ENCODE peak calls at places on chromosome 14, in nine cellular contexts. One of them, this sample, is unnamed.

GRCh38 chr14:100620437-100621100 is 33.4 kb upstream of the BEGAIN start:
- DNase-seq in endodermal cell: peak; percentile 23
- DNase-seq in adrenal gland: no peak
- DNase-seq in fibroblast of lung: no peak
- DNase-seq in BE2C: peak; percentile 79
- DNase-seq in IMR-90: no peak
- DNase-seq in mammary epithelial cell: no peak
- DNase-seq in PC-3: no peak
- DNase-seq in suprapubic skin: peak; percentile 42
- DNase-seq in this sample: no peak

GRCh38 chr14:105203057-105203494 is 22.0 kb upstream of the NUDT14 start:
- DNase-seq in endodermal cell: peak; percentile 93
- DNase-seq in adrenal gland: peak; percentile 78
- DNase-seq in fibroblast of lung: peak; percentile 55
- DNase-seq in BE2C: peak; percentile 86
- DNase-seq in IMR-90: peak; percentile 58
- DNase-seq in mammary epithelial cell: peak; percentile 28
- DNase-seq in PC-3: peak; percentile 81
- DNase-seq in suprapubic skin: peak; percentile 89
- DNase-seq in this sample: peak; percentile 83

GRCh38 chr14:96363751-96364336 is 518 bp downstream of the GSKIP start:
- DNase-seq in endodermal cell: peak; percentile 81
- DNase-seq in adrenal gland: peak; percentile 50
- DNase-seq in fibroblast of lung: peak; percentile 57
- DNase-seq in BE2C: peak; percentile 24
- DNase-seq in IMR-90: peak; percentile 31
- DNase-seq in mammary epithelial cell: peak; percentile 63
- DNase-seq in PC-3: peak; percentile 48
- DNase-seq in suprapubic skin: peak; percentile 74
- DNase-seq in this sample: no peak

GRCh38 chr14:52049721-52050588 is 18.9 kb downstream of the NID2 start:
- DNase-seq in endodermal cell: no peak
- DNase-seq in adrenal gland: no peak
- DNase-seq in fibroblast of lung: no peak
- DNase-seq in BE2C: no peak
- DNase-seq in IMR-90: no peak
- DNase-seq in mammary epithelial cell: no peak
- DNase-seq in PC-3: no peak
- DNase-seq in suprapubic skin: no peak
- DNase-seq in this sample: no peak

GRCh38 chr14:55127491-55127951 is 1.5 kb upstream of the LGALS3 start:
- DNase-seq in endodermal cell: no peak
- DNase-seq in adrenal gland: peak; percentile 55
- DNase-seq in fibroblast of lung: peak; percentile 83
- DNase-seq in BE2C: no peak
- DNase-seq in IMR-90: peak; percentile 39
- DNase-seq in mammary epithelial cell: peak; percentile 88
- DNase-seq in PC-3: peak; percentile 99
- DNase-seq in suprapubic skin: no peak
- DNase-seq in this sample: peak; percentile 56

GRCh38 chr14:97657609-97658008 is 860.4 kb downstream of the VRK1 start:
- DNase-seq in endodermal cell: no peak
- DNase-seq in adrenal gland: no peak
- DNase-seq in fibroblast of lung: no peak
- DNase-seq in BE2C: no peak
- DNase-seq in IMR-90: no peak
- DNase-seq in mammary epithelial cell: no peak
- DNase-seq in PC-3: no peak
- DNase-seq in suprapubic skin: no peak
- DNase-seq in this sample: no peak

GRCh38 chr14:38209572-38210159 is 2.0 kb downstream of the SSTR1 start:
- DNase-seq in endodermal cell: no peak
- DNase-seq in adrenal gland: no peak
- DNase-seq in fibroblast of lung: peak; percentile 11
- DNase-seq in BE2C: no peak
- DNase-seq in IMR-90: no peak
- DNase-seq in mammary epithelial cell: no peak
- DNase-seq in PC-3: no peak
- DNase-seq in suprapubic skin: no peak
- DNase-seq in this sample: no peak

GRCh38 chr14:90575336-90575735 is 178.5 kb downstream of the CALM1 start:
- DNase-seq in endodermal cell: no peak
- DNase-seq in adrenal gland: no peak
- DNase-seq in fibroblast of lung: no peak
- DNase-seq in BE2C: no peak
- DNase-seq in IMR-90: no peak
- DNase-seq in mammary epithelial cell: no peak
- DNase-seq in PC-3: no peak
- DNase-seq in suprapubic skin: no peak
- DNase-seq in this sample: no peak

GRCh38 chr14:99347561-99347960 is 75.6 kb upstream of the BCL11B start:
- DNase-seq in endodermal cell: peak; percentile 33
- DNase-seq in adrenal gland: no peak
- DNase-seq in fibroblast of lung: no peak
- DNase-seq in BE2C: no peak
- DNase-seq in IMR-90: no peak
- DNase-seq in mammary epithelial cell: no peak
- DNase-seq in PC-3: no peak
- DNase-seq in suprapubic skin: no peak
- DNase-seq in this sample: no peak

GRCh38 chr14:78170203-78170602 is at the start of gene NRXN3:
- DNase-seq in endodermal cell: peak; percentile 93
- DNase-seq in adrenal gland: no peak
- DNase-seq in fibroblast of lung: peak; percentile 10
- DNase-seq in BE2C: no peak
- DNase-seq in IMR-90: no peak
- DNase-seq in mammary epithelial cell: no peak
- DNase-seq in PC-3: no peak
- DNase-seq in suprapubic skin: no peak
- DNase-seq in this sample: no peak

GRCh38 chr14:99649219-99649618 is 4.3 kb downstream of the HHIPL1 start:
- DNase-seq in endodermal cell: no peak
- DNase-seq in adrenal gland: no peak
- DNase-seq in fibroblast of lung: peak; percentile 88
- DNase-seq in BE2C: no peak
- DNase-seq in IMR-90: peak; percentile 62
- DNase-seq in mammary epithelial cell: peak; percentile 30
- DNase-seq in PC-3: peak; percentile 20
- DNase-seq in suprapubic skin: no peak
- DNase-seq in this sample: no peak

GRCh38 chr14:95683793-95684192 is 2.4 kb upstream of the TCL1B start:
- DNase-seq in endodermal cell: peak; percentile 85
- DNase-seq in adrenal gland: peak; percentile 49
- DNase-seq in fibroblast of lung: no peak
- DNase-seq in BE2C: no peak
- DNase-seq in IMR-90: no peak
- DNase-seq in mammary epithelial cell: no peak
- DNase-seq in PC-3: peak; percentile 23
- DNase-seq in suprapubic skin: no peak
- DNase-seq in this sample: no peak

GRCh38 chr14:64147126-64147790 is 146.9 kb downstream of the ESR2 start:
- DNase-seq in endodermal cell: no peak
- DNase-seq in adrenal gland: no peak
- DNase-seq in fibroblast of lung: peak; percentile 70
- DNase-seq in BE2C: no peak
- DNase-seq in IMR-90: peak; percentile 71
- DNase-seq in mammary epithelial cell: no peak
- DNase-seq in PC-3: no peak
- DNase-seq in suprapubic skin: no peak
- DNase-seq in this sample: no peak

GRCh38 chr14:58171090-58171489 is 19.1 kb upstream of the ARMH4 start:
- DNase-seq in endodermal cell: peak; percentile 96
- DNase-seq in adrenal gland: peak; percentile 97
- DNase-seq in fibroblast of lung: peak; percentile 83
- DNase-seq in BE2C: peak; percentile 93
- DNase-seq in IMR-90: peak; percentile 82
- DNase-seq in mammary epithelial cell: peak; percentile 80
- DNase-seq in PC-3: peak; percentile 99
- DNase-seq in suprapubic skin: peak; percentile 83
- DNase-seq in this sample: peak; percentile 83

GRCh38 chr14:73786632-73786941 is 65.0 kb upstream of the PTGR2 start:
- DNase-seq in endodermal cell: peak; percentile 85
- DNase-seq in adrenal gland: peak; percentile 53
- DNase-seq in fibroblast of lung: peak; percentile 49
- DNase-seq in BE2C: peak; percentile 56
- DNase-seq in IMR-90: peak; percentile 40
- DNase-seq in mammary epithelial cell: peak; percentile 21
- DNase-seq in PC-3: peak; percentile 42
- DNase-seq in suprapubic skin: no peak
- DNase-seq in this sample: no peak

GRCh38 chr14:104360522-104360921 is 219.0 kb upstream of the C14orf180 start:
- DNase-seq in endodermal cell: peak; percentile 22
- DNase-seq in adrenal gland: peak; percentile 0
- DNase-seq in fibroblast of lung: no peak
- DNase-seq in BE2C: peak; percentile 16
- DNase-seq in IMR-90: no peak
- DNase-seq in mammary epithelial cell: no peak
- DNase-seq in PC-3: no peak
- DNase-seq in suprapubic skin: peak; percentile 44
- DNase-seq in this sample: no peak

GRCh38 chr14:55324812-55325211 is 53.6 kb downstream of the FBXO34 start:
- DNase-seq in endodermal cell: no peak
- DNase-seq in adrenal gland: no peak
- DNase-seq in fibroblast of lung: no peak
- DNase-seq in BE2C: no peak
- DNase-seq in IMR-90: no peak
- DNase-seq in mammary epithelial cell: no peak
- DNase-seq in PC-3: no peak
- DNase-seq in suprapubic skin: no peak
- DNase-seq in this sample: no peak

GRCh38 chr14:74612346-74613021 is 447 bp upstream of the LTBP2 start:
- DNase-seq in endodermal cell: peak; percentile 94
- DNase-seq in adrenal gland: peak; percentile 73
- DNase-seq in fibroblast of lung: peak; percentile 74
- DNase-seq in BE2C: peak; percentile 88
- DNase-seq in IMR-90: peak; percentile 72
- DNase-seq in mammary epithelial cell: peak; percentile 68
- DNase-seq in PC-3: peak; percentile 85
- DNase-seq in suprapubic skin: no peak
- DNase-seq in this sample: no peak

GRCh38 chr14:63200767-63201166 is 3.5 kb upstream of the RHOJ start:
- DNase-seq in endodermal cell: no peak
- DNase-seq in adrenal gland: no peak
- DNase-seq in fibroblast of lung: no peak
- DNase-seq in BE2C: no peak
- DNase-seq in IMR-90: peak; percentile 20
- DNase-seq in mammary epithelial cell: peak; percentile 69
- DNase-seq in PC-3: no peak
- DNase-seq in suprapubic skin: no peak
- DNase-seq in this sample: no peak

DNA sequence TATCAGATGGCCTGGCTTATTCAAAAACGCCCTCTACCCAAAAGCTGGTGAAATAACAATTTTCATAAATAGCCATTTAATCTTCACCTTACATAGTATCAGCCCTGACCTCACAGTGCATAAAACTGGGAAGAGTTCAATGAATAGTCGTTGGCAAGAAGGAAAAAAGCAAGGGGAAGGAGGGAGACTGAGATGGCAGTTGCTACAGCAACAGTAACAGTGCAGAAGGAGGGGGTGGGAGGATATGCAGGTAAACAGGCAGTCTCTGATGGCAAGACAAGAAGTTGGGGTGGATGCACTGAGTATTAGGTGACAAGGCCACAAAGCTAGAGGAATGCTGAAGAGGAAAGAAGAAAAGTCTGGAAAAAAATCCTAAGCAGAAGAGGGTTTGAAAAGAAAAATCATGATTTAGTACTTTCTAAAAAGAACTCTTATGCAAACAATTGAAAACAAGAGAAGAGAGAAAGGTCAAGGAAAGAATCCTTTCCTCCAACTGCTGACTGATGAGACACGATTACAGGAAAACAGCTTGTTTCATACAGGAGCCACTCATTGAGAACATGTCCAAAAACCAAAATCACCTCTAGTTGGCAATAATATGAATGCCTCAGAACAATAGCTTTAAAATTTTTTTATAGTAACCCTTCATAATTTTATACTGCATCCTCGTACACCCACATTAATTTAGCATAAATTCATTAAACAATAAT is 56.0 kb downstream of the DCAF5 start:
- DNase-seq in endodermal cell: no peak
- DNase-seq in adrenal gland: peak; percentile 42
- DNase-seq in fibroblast of lung: peak; percentile 28
- DNase-seq in BE2C: no peak
- DNase-seq in IMR-90: peak; percentile 22
- DNase-seq in mammary epithelial cell: no peak
- DNase-seq in PC-3: no peak
- DNase-seq in suprapubic skin: no peak
- DNase-seq in this sample: no peak
- H3K4me1 ChIP-seq in endodermal cell: peaks cover 24% of the 10 kb centered on the region
- H3K4me1 ChIP-seq in adrenal gland: peaks cover 69% of the 10 kb centered on the region
- H3K4me1 ChIP-seq in fibroblast of lung: peaks cover 14% of the 10 kb centered on the region
- H3K4me1 ChIP-seq in BE2C: no peaks in the 10 kb centered on the region
- H3K4me1 ChIP-seq in IMR-90: peaks cover 25% of the 10 kb centered on the region
- H3K4me1 ChIP-seq in mammary epithelial cell: peaks cover 29% of the 10 kb centered on the region
- H3K4me1 ChIP-seq in PC-3: peaks cover 16% of the 10 kb centered on the region
- H3K4me1 ChIP-seq in suprapubic skin: peaks cover 8% of the 10 kb centered on the region
- H3K4me1 ChIP-seq in this sample: no peaks in the 10 kb centered on the region

GRCh38 chr14:89429206-89430091 is 12.4 kb upstream of the FOXN3 start:
- DNase-seq in endodermal cell: no peak
- DNase-seq in adrenal gland: no peak
- DNase-seq in fibroblast of lung: peak; percentile 69
- DNase-seq in BE2C: no peak
- DNase-seq in IMR-90: peak; percentile 19
- DNase-seq in mammary epithelial cell: no peak
- DNase-seq in PC-3: no peak
- DNase-seq in suprapubic skin: no peak
- DNase-seq in this sample: no peak
- H3K4me3 ChIP-seq in endodermal cell: no peak overlapping the region
- H3K4me3 ChIP-seq in adrenal gland: no peak overlapping the region
- H3K4me3 ChIP-seq in fibroblast of lung: peak overlapping the region; percentile 47
- H3K4me3 ChIP-seq in BE2C: no peak overlapping the region
- H3K4me3 ChIP-seq in IMR-90: peak overlapping the region; percentile 5
- H3K4me3 ChIP-seq in mammary epithelial cell: no peak overlapping the region
- H3K4me3 ChIP-seq in PC-3: peak overlapping the region; percentile 5
- H3K4me3 ChIP-seq in suprapubic skin: peak overlapping the region; percentile 31
- H3K4me3 ChIP-seq in this sample: peak overlapping the region; percentile 37

GRCh38 chr14:89364316-89364715 is 52.7 kb downstream of the FOXN3 start:
- DNase-seq in endodermal cell: no peak
- DNase-seq in adrenal gland: no peak
- DNase-seq in fibroblast of lung: no peak
- DNase-seq in BE2C: no peak
- DNase-seq in IMR-90: no peak
- DNase-seq in mammary epithelial cell: no peak
- DNase-seq in PC-3: no peak
- DNase-seq in suprapubic skin: no peak
- DNase-seq in this sample: no peak
- H3K4me1 ChIP-seq in endodermal cell: peaks cover 8% of the 10 kb centered on the region
- H3K4me1 ChIP-seq in adrenal gland: peaks cover 49% of the 10 kb centered on the region
- H3K4me1 ChIP-seq in fibroblast of lung: no peaks in the 10 kb centered on the region
- H3K4me1 ChIP-seq in BE2C: no peaks in the 10 kb centered on the region
- H3K4me1 ChIP-seq in IMR-90: peaks cover 3% of the 10 kb centered on the region
- H3K4me1 ChIP-seq in mammary epithelial cell: no peaks in the 10 kb centered on the region
- H3K4me1 ChIP-seq in PC-3: no peaks in the 10 kb centered on the region
- H3K4me1 ChIP-seq in suprapubic skin: peaks cover 47% of the 10 kb centered on the region
- H3K4me1 ChIP-seq in this sample: peaks cover 66% of the 10 kb centered on the region

DNA sequence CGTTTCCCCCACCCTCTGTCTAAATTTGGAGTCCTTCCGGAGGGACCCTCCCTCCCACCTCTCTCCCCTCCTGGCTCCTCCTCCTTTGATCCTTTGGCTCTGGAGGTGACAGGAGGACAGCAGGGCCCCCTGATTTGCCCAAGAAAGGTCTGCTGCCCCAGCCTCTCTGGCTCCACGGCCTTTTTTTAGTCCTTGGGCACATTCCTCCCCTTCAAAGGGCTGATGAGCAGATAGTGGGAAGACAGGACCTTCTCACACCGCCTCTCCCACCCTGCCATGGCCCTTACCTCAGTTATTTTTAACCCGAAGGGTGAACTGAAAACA is 196 bp upstream of the MYH6 start:
- DNase-seq in endodermal cell: no peak
- DNase-seq in adrenal gland: no peak
- DNase-seq in fibroblast of lung: no peak
- DNase-seq in BE2C: no peak
- DNase-seq in IMR-90: no peak
- DNase-seq in mammary epithelial cell: no peak
- DNase-seq in PC-3: no peak
- DNase-seq in suprapubic skin: no peak
- DNase-seq in this sample: no peak
- H3K4me3 ChIP-seq in endodermal cell: no peak overlapping the region
- H3K4me3 ChIP-seq in adrenal gland: no peak overlapping the region
- H3K4me3 ChIP-seq in fibroblast of lung: no peak overlapping the region
- H3K4me3 ChIP-seq in BE2C: no peak overlapping the region
- H3K4me3 ChIP-seq in IMR-90: no peak overlapping the region
- H3K4me3 ChIP-seq in mammary epithelial cell: no peak overlapping the region
- H3K4me3 ChIP-seq in PC-3: no peak overlapping the region
- H3K4me3 ChIP-seq in suprapubic skin: no peak overlapping the region
- H3K4me3 ChIP-seq in this sample: peak overlapping the region; percentile 82